ENCODE peak calls at places on chromosomes 7 and 10, in four cellular contexts. One of them, this sample, is unnamed.

GRCh38 chr10:124534231-124534798 is 72.7 kb downstream of the LHPP start:
- DNase-seq in K562: no peak
- DNase-seq in HepG2: no peak
- DNase-seq in H1: no peak
- DNase-seq in this sample: no peak

GRCh38 chr7:138924551-138925225 is 56.5 kb downstream of the KIAA1549 start:
- DNase-seq in K562: no peak
- DNase-seq in HepG2: no peak
- DNase-seq in H1: no peak
- DNase-seq in this sample: no peak

GRCh38 chr7:138278601-138279000 is 181.5 kb upstream of the TRIM24 start:
- DNase-seq in K562: no peak
- DNase-seq in HepG2: no peak
- DNase-seq in H1: no peak
- DNase-seq in this sample: no peak

GRCh38 chr10:104240078-104240477 is 7.9 kb upstream of the CFAP43 start:
- DNase-seq in K562: no peak
- DNase-seq in HepG2: no peak
- DNase-seq in H1: no peak
- DNase-seq in this sample: no peak

GRCh38 chr10:104028146-104028545 is 57.5 kb downstream of the COL17A1 start:
- DNase-seq in K562: no peak
- DNase-seq in HepG2: peak; percentile 13
- DNase-seq in H1: peak; percentile 41
- DNase-seq in this sample: no peak

GRCh38 chr10:103645141-103646054 is 151.9 kb downstream of the NEURL1 start:
- DNase-seq in K562: no peak
- DNase-seq in HepG2: peak; percentile 87
- DNase-seq in H1: no peak
- DNase-seq in this sample: peak; percentile 20

GRCh38 chr10:95273393-95274312 is 17.1 kb downstream of the PDLIM1 start:
- DNase-seq in K562: no peak
- DNase-seq in HepG2: peak; percentile 98
- DNase-seq in H1: peak; percentile 33
- DNase-seq in this sample: peak; percentile 89

GRCh38 chr10:6586501-6586900 is 6.4 kb upstream of the PRKCQ start:
- DNase-seq in K562: no peak
- DNase-seq in HepG2: no peak
- DNase-seq in H1: no peak
- DNase-seq in this sample: no peak

GRCh38 chr10:117294039-117294438 is 53.1 kb downstream of the SLC18A2 start:
- DNase-seq in K562: no peak
- DNase-seq in HepG2: no peak
- DNase-seq in H1: no peak
- DNase-seq in this sample: no peak

GRCh38 chr7:42097756-42098155 is 139.3 kb downstream of the GLI3 start:
- DNase-seq in K562: peak; percentile 10
- DNase-seq in HepG2: peak; percentile 3
- DNase-seq in H1: no peak
- DNase-seq in this sample: peak; percentile 31

GRCh38 chr10:130234171-130234965 is 98.2 kb downstream of the GLRX3 start:
- DNase-seq in K562: no peak
- DNase-seq in HepG2: no peak
- DNase-seq in H1: no peak
- DNase-seq in this sample: no peak

GRCh38 chr7:29254663-29255062 is 60.1 kb downstream of the CHN2 start:
- DNase-seq in K562: no peak
- DNase-seq in HepG2: no peak
- DNase-seq in H1: no peak
- DNase-seq in this sample: no peak

GRCh38 chr10:101724446-101724845 is 29.5 kb upstream of the FBXW4 start:
- DNase-seq in K562: no peak
- DNase-seq in HepG2: no peak
- DNase-seq in H1: no peak
- DNase-seq in this sample: no peak

GRCh38 chr10:93206652-93207051 is 133.0 kb downstream of the CYP26A1 start:
- DNase-seq in K562: no peak
- DNase-seq in HepG2: no peak
- DNase-seq in H1: no peak
- DNase-seq in this sample: no peak

DNA sequence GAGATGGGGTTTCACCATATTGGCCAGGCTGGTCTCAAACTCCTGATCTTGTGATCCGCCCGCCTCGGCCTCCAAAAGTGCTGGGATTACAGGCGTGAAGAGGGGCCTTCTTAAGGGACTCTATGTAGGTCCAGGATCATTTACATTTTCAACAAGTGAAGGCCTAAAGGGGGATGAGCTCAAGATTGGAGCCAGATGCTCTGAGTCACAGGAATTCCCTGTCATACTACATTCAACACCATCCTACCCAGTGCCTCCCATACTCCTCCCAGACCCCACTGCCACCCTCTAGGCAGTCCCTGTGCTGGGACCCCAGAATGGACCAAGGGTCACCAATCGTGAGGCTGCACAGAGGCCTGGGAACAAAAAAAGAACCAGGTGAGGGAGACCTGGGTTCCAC is 29.9 kb downstream of the CYTH3 start:
- DNase-seq in K562: no peak
- DNase-seq in HepG2: no peak
- DNase-seq in H1: no peak
- DNase-seq in this sample: no peak
- H3K79me2 ChIP-seq in K562: peaks cover 9% of the 10 kb centered on the region
- H3K79me2 ChIP-seq in HepG2: no peaks in the 10 kb centered on the region
- H3K79me2 ChIP-seq in H1: no peaks in the 10 kb centered on the region
- H3K79me2 ChIP-seq in this sample: no peaks in the 10 kb centered on the region

GRCh38 chr7:134289423-134289822 is 27.3 kb downstream of the SLC35B4 start:
- DNase-seq in K562: no peak
- DNase-seq in HepG2: no peak
- DNase-seq in H1: no peak
- DNase-seq in this sample: no peak
- TF ChIP-seq JUN in K562: no peak
- TF ChIP-seq JUN in HepG2: no peak
- TF ChIP-seq JUN in H1: no peak
- TF ChIP-seq JUN in this sample: no peak

DNA sequence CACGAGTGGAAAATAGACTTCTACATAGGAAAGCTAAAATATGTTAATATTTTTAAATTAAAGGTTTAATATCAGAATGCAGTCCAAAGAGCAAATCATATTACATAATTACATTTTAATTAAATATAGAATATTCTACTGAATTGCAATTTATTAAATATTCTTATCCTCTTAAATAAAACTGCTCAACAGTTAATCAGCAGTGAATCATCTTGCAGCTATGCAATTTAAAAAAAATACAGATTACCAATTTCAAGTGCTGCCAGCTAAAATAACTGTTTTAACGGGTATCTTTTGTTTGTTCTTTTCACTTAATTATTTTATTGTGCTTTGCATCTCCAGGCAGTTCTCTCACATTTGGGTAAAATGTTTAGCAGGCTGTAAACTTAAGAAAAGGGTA is 82.2 kb downstream of the ZNRF2 start:
- DNase-seq in K562: no peak
- DNase-seq in HepG2: no peak
- DNase-seq in H1: no peak
- DNase-seq in this sample: peak; percentile 26
- H3K4me2 ChIP-seq in K562: no peak overlapping the region
- H3K4me2 ChIP-seq in HepG2: no peak overlapping the region
- H3K4me2 ChIP-seq in H1: no peak overlapping the region
- H3K4me2 ChIP-seq in this sample: no peak overlapping the region

DNA sequence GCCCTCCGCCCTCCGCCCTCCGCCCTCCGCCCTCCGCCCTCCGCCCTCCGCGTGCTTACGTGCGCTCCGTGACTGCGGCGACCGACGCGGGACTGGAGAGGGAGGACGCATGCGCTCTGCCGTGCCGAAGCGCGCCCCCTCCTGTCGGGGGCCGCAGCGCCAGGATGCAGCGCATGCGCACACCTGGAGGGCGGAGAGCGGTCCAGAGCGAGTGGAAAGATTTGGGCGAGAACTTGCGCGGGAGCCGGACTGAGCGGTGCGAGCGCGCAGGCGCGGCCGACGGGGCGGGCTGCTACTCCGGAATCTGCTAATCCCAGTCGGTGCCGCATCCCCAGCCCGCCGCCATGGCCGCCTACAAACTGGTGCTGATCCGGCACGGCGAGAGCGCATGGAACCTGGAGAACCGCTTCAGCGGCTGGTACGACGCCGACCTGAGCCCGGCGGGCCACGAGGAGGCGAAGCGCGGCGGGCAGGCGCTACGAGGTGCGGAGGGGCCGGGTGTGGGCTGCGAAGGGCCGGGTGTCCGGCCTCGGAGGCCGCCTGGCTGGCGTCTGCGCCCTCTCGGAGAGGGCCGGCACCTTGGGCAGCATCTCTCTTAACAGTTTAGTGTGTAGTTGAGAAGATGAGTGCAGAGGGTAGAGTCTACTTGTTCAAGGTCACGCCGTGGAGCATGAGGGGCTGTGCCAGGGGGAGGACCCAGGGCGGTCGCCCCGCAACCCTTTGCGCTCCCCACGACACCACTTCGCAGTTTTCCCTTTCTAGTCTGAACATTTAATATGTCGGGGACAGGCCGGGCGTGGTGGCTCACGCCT is at the start of gene PGAM1:
- DNase-seq in K562: peak; percentile 99
- DNase-seq in HepG2: peak; percentile 89
- DNase-seq in H1: peak; percentile 96
- DNase-seq in this sample: peak; percentile 99
- H3K79me2 ChIP-seq in K562: peaks cover 43% of the 10 kb centered on the region
- H3K79me2 ChIP-seq in HepG2: peaks cover 40% of the 10 kb centered on the region
- H3K79me2 ChIP-seq in H1: peaks cover 39% of the 10 kb centered on the region
- H3K79me2 ChIP-seq in this sample: peaks cover 53% of the 10 kb centered on the region

GRCh38 chr7:132045002-132045401 is 488.6 kb upstream of the PODXL start:
- DNase-seq in K562: no peak
- DNase-seq in HepG2: no peak
- DNase-seq in H1: peak; percentile 20
- DNase-seq in this sample: no peak

GRCh38 chr7:132045481-132045980 is 489.1 kb upstream of the PODXL start:
- DNase-seq in K562: no peak
- DNase-seq in HepG2: no peak
- DNase-seq in H1: peak; percentile 22
- DNase-seq in this sample: no peak

GRCh38 chr7:132053871-132054270 is 497.4 kb upstream of the PODXL start:
- DNase-seq in K562: no peak
- DNase-seq in HepG2: no peak
- DNase-seq in H1: no peak
- DNase-seq in this sample: no peak

GRCh38 chr7:132044247-132044646 is 487.8 kb upstream of the PODXL start:
- DNase-seq in K562: no peak
- DNase-seq in HepG2: no peak
- DNase-seq in H1: no peak
- DNase-seq in this sample: no peak

DNA sequence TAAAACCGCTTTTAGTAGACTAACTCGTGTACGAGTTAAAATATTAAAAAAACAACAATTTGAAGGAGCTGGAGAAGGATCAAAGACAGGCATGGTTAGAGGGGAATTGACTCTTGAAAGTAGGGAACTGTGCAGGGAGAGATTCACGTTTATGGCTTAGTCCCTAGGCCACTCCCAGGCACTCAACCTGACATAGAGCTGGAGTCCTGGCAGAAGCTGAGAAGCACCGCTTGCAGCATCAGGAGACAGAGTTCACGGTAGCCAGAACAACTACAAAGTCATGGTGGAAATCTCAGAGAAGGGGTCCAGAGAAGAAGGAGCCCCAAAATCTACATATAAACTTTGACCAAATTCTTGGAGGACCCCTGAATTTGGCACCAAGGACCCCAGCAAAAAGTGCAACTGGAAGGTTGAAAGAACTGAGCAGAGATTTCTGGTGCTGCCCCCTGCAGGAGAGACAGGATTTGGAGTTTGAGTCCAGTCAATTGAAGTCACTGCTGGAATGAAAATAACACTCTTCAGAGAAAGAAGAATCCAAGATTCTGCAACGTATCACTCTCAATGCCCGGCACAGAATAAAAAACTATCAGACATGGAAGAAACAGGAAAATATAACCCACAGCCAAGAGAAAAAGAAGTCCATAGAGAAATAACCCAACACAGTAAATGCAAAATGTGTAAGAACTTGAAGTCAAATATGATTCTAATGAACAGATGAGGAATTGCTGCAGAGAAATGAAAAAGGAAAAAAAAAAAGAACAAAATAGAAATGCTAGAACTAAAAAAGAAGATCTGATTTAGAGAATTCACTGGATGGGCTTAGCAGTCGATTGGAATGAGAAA is 493.3 kb upstream of the PODXL start:
- DNase-seq in K562: peak; percentile 50
- DNase-seq in HepG2: peak; percentile 18
- DNase-seq in H1: peak; percentile 86
- DNase-seq in this sample: peak; percentile 44
- TF ChIP-seq JUN in K562: no peak
- TF ChIP-seq JUN in HepG2: no peak
- TF ChIP-seq JUN in H1: no peak
- TF ChIP-seq JUN in this sample: no peak

GRCh38 chr7:37656913-37657530 is 26.5 kb upstream of the GPR141 start:
- DNase-seq in K562: no peak
- DNase-seq in HepG2: no peak
- DNase-seq in H1: no peak
- DNase-seq in this sample: no peak
- H3K4me2 ChIP-seq in K562: no peak overlapping the region
- H3K4me2 ChIP-seq in HepG2: no peak overlapping the region
- H3K4me2 ChIP-seq in H1: no peak overlapping the region
- H3K4me2 ChIP-seq in this sample: no peak overlapping the region

This sample was measured in endothelial cell of umbilical vein.